ENCODE peak calls at places on chromosomes 2 and 18, in seven cellular contexts. N is activated CD4-positive, CD25-positive, alpha-beta regulatory T cell treated with anti-CD3 and anti-CD28 coated beads, Interleukin-2, amount 50 U/mL, for 72 hours; V is NCI-H2171; U is stimulated activated CD4-positive, alpha-beta T cell treated with anti-CD3 and anti-CD28 coated beads, TNF-alpha, amount 100 ng/mL, for 1 hour; J is ureter; A is RPMI7951; P is mesothelial cell of epicardium. M is an unnamed sample.
A peak's percentile ranks its signal among the peaks of the same experiment; 100 is the strongest.

GRCh38 chr2:174699993-174700766 is 64.1 kb downstream of the CHRNA1 start:
- DNase-seq in V (peak; percentile 23), U (no peak), N (no peak), A (peak; percentile 62), P (no peak), J (no peak), M (peak; percentile 76)

GRCh38 chr18:24265502-24266064 is 126.7 kb downstream of the CABYR start:
- DNase-seq in N (no peak), V (no peak), A (no peak), J (no peak), P (no peak), U (no peak), M (no peak)

GRCh38 chr18:33751613-33752221 is 173.7 kb downstream of the ASXL3 start:
- DNase-seq in P (no peak), V (peak; percentile 42), A (no peak), U (no peak), J (no peak), N (no peak), M (no peak)

GRCh38 chr18:35464731-35465728 is 32.7 kb downstream of the INO80C start:
- DNase-seq in U (no peak), V (no peak), J (no peak), N (no peak), P (no peak), A (no peak), M (no peak)

GRCh38 chr2:150732064-150732463 is 244.6 kb upstream of the RND3 start:
- DNase-seq in P (no peak), U (no peak), N (no peak), A (peak; percentile 13), J (no peak), V (no peak), M (no peak)

GRCh38 chr2:100056478-100056877 is 85.9 kb downstream of the AFF3 start:
- DNase-seq in V (no peak), N (no peak), P (no peak), U (no peak), A (peak; percentile 85), J (no peak), M (no peak)

GRCh38 chr18:79584491-79585394 is 94.9 kb upstream of the CTDP1 start:
- DNase-seq in A (no peak), P (peak; percentile 14), J (no peak), V (no peak), N (no peak), U (no peak), M (no peak)

GRCh38 chr2:33552758-33553461 is 46.2 kb downstream of the FAM98A start:
- DNase-seq in J (no peak), N (no peak), P (no peak), V (no peak), U (no peak), A (peak; percentile 40), M (no peak)

GRCh38 chr2:191345788-191346187 is 100.6 kb downstream of the MYO1B start:
- DNase-seq in P (no peak), V (no peak), J (no peak), U (no peak), A (no peak), N (no peak), M (no peak)